ENCODE peak calls at places on chromosomes 1 and 21, in ten cellular contexts. One of them, this sample, is unnamed.

GRCh38 chr1:63873751-63874150 is 99.9 kb downstream of the ROR1 start:
- DNase-seq in M059J: peak
- DNase-seq in Kasumi-1: no peak
- DNase-seq in T-helper 17 cell: no peak
- DNase-seq in effector memory CD4-positive, alpha-beta T cell: no peak
- DNase-seq in H54: no peak
- DNase-seq in activated T-cell treated with anti-CD3 and anti-CD28 coated beads for 1 hour: no peak
- DNase-seq in amniotic stem cell: no peak
- DNase-seq in CD8-positive, alpha-beta T cell: no peak
- DNase-seq in NCI-H1436: no peak
- DNase-seq in this sample: no peak

GRCh38 chr1:180881806-180882509 is 30.7 kb upstream of the KIAA1614 start:
- DNase-seq in M059J: peak
- DNase-seq in Kasumi-1: peak
- DNase-seq in T-helper 17 cell: no peak
- DNase-seq in effector memory CD4-positive, alpha-beta T cell: no peak
- DNase-seq in H54: no peak
- DNase-seq in activated T-cell treated with anti-CD3 and anti-CD28 coated beads for 1 hour: no peak
- DNase-seq in amniotic stem cell: peak
- DNase-seq in CD8-positive, alpha-beta T cell: no peak
- DNase-seq in NCI-H1436: peak
- DNase-seq in this sample: no peak

GRCh38 chr1:90580176-90580575 is 136.9 kb downstream of the BARHL2 start:
- DNase-seq in M059J: no peak
- DNase-seq in Kasumi-1: no peak
- DNase-seq in T-helper 17 cell: no peak
- DNase-seq in effector memory CD4-positive, alpha-beta T cell: no peak
- DNase-seq in H54: no peak
- DNase-seq in activated T-cell treated with anti-CD3 and anti-CD28 coated beads for 1 hour: no peak
- DNase-seq in amniotic stem cell: no peak
- DNase-seq in CD8-positive, alpha-beta T cell: no peak
- DNase-seq in NCI-H1436: peak
- DNase-seq in this sample: no peak

GRCh38 chr21:15141236-15141970 is 76.6 kb upstream of the NRIP1 start:
- DNase-seq in M059J: no peak
- DNase-seq in Kasumi-1: peak
- DNase-seq in T-helper 17 cell: no peak
- DNase-seq in effector memory CD4-positive, alpha-beta T cell: no peak
- DNase-seq in H54: no peak
- DNase-seq in activated T-cell treated with anti-CD3 and anti-CD28 coated beads for 1 hour: no peak
- DNase-seq in amniotic stem cell: no peak
- DNase-seq in CD8-positive, alpha-beta T cell: no peak
- DNase-seq in NCI-H1436: no peak
- DNase-seq in this sample: no peak

GRCh38 chr1:25615563-25616079 is 970 bp upstream of the MAN1C1 start:
- DNase-seq in M059J: no peak
- DNase-seq in Kasumi-1: no peak
- DNase-seq in T-helper 17 cell: no peak
- DNase-seq in effector memory CD4-positive, alpha-beta T cell: no peak
- DNase-seq in H54: peak
- DNase-seq in activated T-cell treated with anti-CD3 and anti-CD28 coated beads for 1 hour: no peak
- DNase-seq in amniotic stem cell: no peak
- DNase-seq in CD8-positive, alpha-beta T cell: no peak
- DNase-seq in NCI-H1436: no peak
- DNase-seq in this sample: no peak

GRCh38 chr1:29310616-29311180 is 74.4 kb downstream of the PTPRU start:
- DNase-seq in M059J: no peak
- DNase-seq in Kasumi-1: no peak
- DNase-seq in T-helper 17 cell: no peak
- DNase-seq in effector memory CD4-positive, alpha-beta T cell: no peak
- DNase-seq in H54: no peak
- DNase-seq in activated T-cell treated with anti-CD3 and anti-CD28 coated beads for 1 hour: no peak
- DNase-seq in amniotic stem cell: no peak
- DNase-seq in CD8-positive, alpha-beta T cell: no peak
- DNase-seq in NCI-H1436: no peak
- DNase-seq in this sample: no peak

GRCh38 chr1:153538315-153538821 is 2.4 kb downstream of the S100A5 start:
- DNase-seq in M059J: peak
- DNase-seq in Kasumi-1: no peak
- DNase-seq in T-helper 17 cell: no peak
- DNase-seq in effector memory CD4-positive, alpha-beta T cell: no peak
- DNase-seq in H54: no peak
- DNase-seq in activated T-cell treated with anti-CD3 and anti-CD28 coated beads for 1 hour: no peak
- DNase-seq in amniotic stem cell: no peak
- DNase-seq in CD8-positive, alpha-beta T cell: no peak
- DNase-seq in NCI-H1436: peak
- DNase-seq in this sample: no peak

GRCh38 chr1:207430602-207431001 is 23.5 kb upstream of the CR2 start:
- DNase-seq in M059J: no peak
- DNase-seq in Kasumi-1: no peak
- DNase-seq in T-helper 17 cell: no peak
- DNase-seq in effector memory CD4-positive, alpha-beta T cell: no peak
- DNase-seq in H54: no peak
- DNase-seq in activated T-cell treated with anti-CD3 and anti-CD28 coated beads for 1 hour: no peak
- DNase-seq in amniotic stem cell: no peak
- DNase-seq in CD8-positive, alpha-beta T cell: no peak
- DNase-seq in NCI-H1436: no peak
- DNase-seq in this sample: no peak

GRCh38 chr1:27348861-27349783 is 7.3 kb downstream of the SYTL1 start:
- DNase-seq in M059J: peak
- DNase-seq in Kasumi-1: no peak
- DNase-seq in T-helper 17 cell: no peak
- DNase-seq in effector memory CD4-positive, alpha-beta T cell: no peak
- DNase-seq in H54: peak
- DNase-seq in activated T-cell treated with anti-CD3 and anti-CD28 coated beads for 1 hour: no peak
- DNase-seq in amniotic stem cell: no peak
- DNase-seq in CD8-positive, alpha-beta T cell: no peak
- DNase-seq in NCI-H1436: peak
- DNase-seq in this sample: no peak

GRCh38 chr1:98130406-98130805 is 209.6 kb upstream of the DPYD start:
- DNase-seq in M059J: no peak
- DNase-seq in Kasumi-1: no peak
- DNase-seq in T-helper 17 cell: no peak
- DNase-seq in effector memory CD4-positive, alpha-beta T cell: no peak
- DNase-seq in H54: no peak
- DNase-seq in activated T-cell treated with anti-CD3 and anti-CD28 coated beads for 1 hour: no peak
- DNase-seq in amniotic stem cell: no peak
- DNase-seq in CD8-positive, alpha-beta T cell: no peak
- DNase-seq in NCI-H1436: no peak
- DNase-seq in this sample: no peak

GRCh38 chr21:44998086-44998620 is 58.3 kb downstream of the SLX9 start:
- DNase-seq in M059J: no peak
- DNase-seq in Kasumi-1: no peak
- DNase-seq in T-helper 17 cell: no peak
- DNase-seq in effector memory CD4-positive, alpha-beta T cell: no peak
- DNase-seq in H54: no peak
- DNase-seq in activated T-cell treated with anti-CD3 and anti-CD28 coated beads for 1 hour: no peak
- DNase-seq in amniotic stem cell: no peak
- DNase-seq in CD8-positive, alpha-beta T cell: no peak
- DNase-seq in NCI-H1436: no peak
- DNase-seq in this sample: no peak

GRCh38 chr1:53341961-53342707 is 14.3 kb upstream of the LRP8 start:
- DNase-seq in M059J: no peak
- DNase-seq in Kasumi-1: no peak
- DNase-seq in T-helper 17 cell: no peak
- DNase-seq in effector memory CD4-positive, alpha-beta T cell: no peak
- DNase-seq in H54: no peak
- DNase-seq in activated T-cell treated with anti-CD3 and anti-CD28 coated beads for 1 hour: no peak
- DNase-seq in amniotic stem cell: no peak
- DNase-seq in CD8-positive, alpha-beta T cell: no peak
- DNase-seq in NCI-H1436: no peak
- DNase-seq in this sample: peak

GRCh38 chr1:109770331-109771095 is 6.8 kb upstream of the EPS8L3 start:
- DNase-seq in M059J: no peak
- DNase-seq in Kasumi-1: no peak
- DNase-seq in T-helper 17 cell: no peak
- DNase-seq in effector memory CD4-positive, alpha-beta T cell: no peak
- DNase-seq in H54: no peak
- DNase-seq in activated T-cell treated with anti-CD3 and anti-CD28 coated beads for 1 hour: no peak
- DNase-seq in amniotic stem cell: no peak
- DNase-seq in CD8-positive, alpha-beta T cell: no peak
- DNase-seq in NCI-H1436: no peak
- DNase-seq in this sample: no peak

GRCh38 chr1:9798236-9799130 is 25.3 kb downstream of the CLSTN1 start:
- DNase-seq in M059J: no peak
- DNase-seq in Kasumi-1: no peak
- DNase-seq in T-helper 17 cell: no peak
- DNase-seq in effector memory CD4-positive, alpha-beta T cell: no peak
- DNase-seq in H54: no peak
- DNase-seq in activated T-cell treated with anti-CD3 and anti-CD28 coated beads for 1 hour: no peak
- DNase-seq in amniotic stem cell: no peak
- DNase-seq in CD8-positive, alpha-beta T cell: no peak
- DNase-seq in NCI-H1436: no peak
- DNase-seq in this sample: no peak

GRCh38 chr1:236269439-236269838 is 12.3 kb downstream of the ERO1B start:
- DNase-seq in M059J: no peak
- DNase-seq in Kasumi-1: no peak
- DNase-seq in T-helper 17 cell: no peak
- DNase-seq in effector memory CD4-positive, alpha-beta T cell: no peak
- DNase-seq in H54: no peak
- DNase-seq in activated T-cell treated with anti-CD3 and anti-CD28 coated beads for 1 hour: no peak
- DNase-seq in amniotic stem cell: no peak
- DNase-seq in CD8-positive, alpha-beta T cell: no peak
- DNase-seq in NCI-H1436: no peak
- DNase-seq in this sample: no peak

GRCh38 chr1:161185282-161185682 is 8.0 kb upstream of the B4GALT3 start:
- DNase-seq in M059J: peak
- DNase-seq in Kasumi-1: peak
- DNase-seq in T-helper 17 cell: peak
- DNase-seq in effector memory CD4-positive, alpha-beta T cell: peak
- DNase-seq in H54: peak
- DNase-seq in activated T-cell treated with anti-CD3 and anti-CD28 coated beads for 1 hour: peak
- DNase-seq in amniotic stem cell: no peak
- DNase-seq in CD8-positive, alpha-beta T cell: peak
- DNase-seq in NCI-H1436: no peak
- DNase-seq in this sample: no peak

GRCh38 chr1:86703696-86704455 is 500 bp upstream of the SH3GLB1 start:
- DNase-seq in M059J: peak
- DNase-seq in Kasumi-1: peak
- DNase-seq in T-helper 17 cell: peak
- DNase-seq in effector memory CD4-positive, alpha-beta T cell: peak
- DNase-seq in H54: no peak
- DNase-seq in activated T-cell treated with anti-CD3 and anti-CD28 coated beads for 1 hour: peak
- DNase-seq in amniotic stem cell: no peak
- DNase-seq in CD8-positive, alpha-beta T cell: no peak
- DNase-seq in NCI-H1436: peak
- DNase-seq in this sample: no peak

GRCh38 chr1:195714248-195714647 is 894.0 kb downstream of the KCNT2 start:
- DNase-seq in M059J: peak
- DNase-seq in Kasumi-1: no peak
- DNase-seq in T-helper 17 cell: no peak
- DNase-seq in effector memory CD4-positive, alpha-beta T cell: no peak
- DNase-seq in H54: peak
- DNase-seq in activated T-cell treated with anti-CD3 and anti-CD28 coated beads for 1 hour: no peak
- DNase-seq in amniotic stem cell: no peak
- DNase-seq in CD8-positive, alpha-beta T cell: no peak
- DNase-seq in NCI-H1436: no peak
- DNase-seq in this sample: no peak

This sample was measured in progenitor cell of endocrine pancreas.